ENCODE peak calls at places on chromosomes 6 and 20, in seven cellular contexts. I, S, N, D, J, Z and M are unnamed samples.

GRCh38 chr20:43913291-43914025 is 1.2 kb upstream of the TOX2 start:
- DNase-seq in I (no peak), S (no peak), N (no peak), D (no peak), J (peak), Z (no peak), M (no peak)

GRCh38 chr6:139829557-139829956 is 455.1 kb upstream of the CITED2 start:
- DNase-seq in I (no peak), S (no peak), N (no peak), D (no peak), J (no peak), Z (no peak), M (no peak)

GRCh38 chr6:41132254-41132653 is 21.9 kb downstream of the TREML1 start:
- DNase-seq in I (no peak), S (no peak), N (no peak), D (no peak), J (no peak), Z (no peak), M (no peak)

GRCh38 chr20:4625687-4626086 is 96.0 kb upstream of the PRND start:
- DNase-seq in I (no peak), S (no peak), N (no peak), D (no peak), J (no peak), Z (no peak), M (no peak)

GRCh38 chr6:84842526-84843161 is 78.2 kb upstream of the TBX18 start:
- DNase-seq in I (no peak), S (peak), N (no peak), D (no peak), J (no peak), Z (no peak), M (no peak)

GRCh38 chr6:123316733-123317323 is 319.9 kb downstream of the TRDN start:
- DNase-seq in I (no peak), S (peak), N (no peak), D (no peak), J (peak), Z (no peak), M (no peak)

GRCh38 chr6:3455490-3456394 is 1.1 kb downstream of the SLC22A23 start:
- DNase-seq in I (no peak), S (no peak), N (peak), D (peak), J (peak), Z (peak), M (peak)

GRCh38 chr20:33169176-33169794 is 1.3 kb downstream of the BPIFA2 start:
- DNase-seq in I (no peak), S (no peak), N (peak), D (no peak), J (no peak), Z (no peak), M (no peak)

GRCh38 chr6:52243282-52243893 is 912 bp downstream of the IL17F start:
- DNase-seq in I (no peak), S (no peak), N (no peak), D (no peak), J (peak), Z (no peak), M (no peak)

GRCh38 chr6:157732416-157733161 is 90.5 kb upstream of the SNX9 start:
- DNase-seq in I (no peak), S (no peak), N (no peak), D (no peak), J (no peak), Z (no peak), M (no peak)

GRCh38 chr6:39980839-39981580 is 46.7 kb upstream of the MOCS1 start:
- DNase-seq in I (peak), S (peak), N (peak), D (peak), J (peak), Z (peak), M (no peak)

GRCh38 chr6:73134588-73134987 is 90.7 kb downstream of the KHDC1L start:
- DNase-seq in I (no peak), S (peak), N (peak), D (peak), J (peak), Z (peak), M (no peak)

GRCh38 chr6:4305056-4305455 is 169.7 kb upstream of the ECI2 start:
- DNase-seq in I (no peak), S (no peak), N (no peak), D (no peak), J (no peak), Z (no peak), M (no peak)

GRCh38 chr6:9523462-9523861 is 891.4 kb downstream of the TFAP2A start:
- DNase-seq in I (peak), S (peak), N (no peak), D (no peak), J (peak), Z (no peak), M (no peak)

GRCh38 chr6:117463762-117464665 is 18.5 kb upstream of the DCBLD1 start:
- DNase-seq in I (no peak), S (peak), N (no peak), D (no peak), J (peak), Z (no peak), M (no peak)

GRCh38 chr6:36239710-36240256 is 30.1 kb upstream of the PNPLA1 start:
- DNase-seq in I (no peak), S (no peak), N (no peak), D (no peak), J (no peak), Z (no peak), M (no peak)

GRCh38 chr6:87909849-87910248 is 137.8 kb upstream of the SPACA1 start:
- DNase-seq in I (peak), S (peak), N (no peak), D (no peak), J (peak), Z (no peak), M (no peak)

GRCh38 chr6:104540743-104541142 is 319.0 kb downstream of the HACE1 start:
- DNase-seq in I (no peak), S (peak), N (no peak), D (no peak), J (no peak), Z (no peak), M (no peak)

GRCh38 chr6:102150549-102150948 is 757.0 kb downstream of the GRIK2 start:
- DNase-seq in I (no peak), S (no peak), N (no peak), D (no peak), J (no peak), Z (no peak), M (no peak)

GRCh38 chr20:8126979-8127378 is 5.1 kb upstream of the PLCB1 start:
- DNase-seq in I (no peak), S (no peak), N (no peak), D (no peak), J (no peak), Z (no peak), M (no peak)

GRCh38 chr6:128521302-128521632 is 868 bp upstream of the PTPRK start:
- DNase-seq in I (no peak), S (peak), N (no peak), D (no peak), J (no peak), Z (no peak), M (no peak)

GRCh38 chr6:113881473-113881980 is 24.4 kb downstream of the MARCKS start:
- DNase-seq in I (no peak), S (no peak), N (no peak), D (no peak), J (no peak), Z (no peak), M (no peak)

GRCh38 chr6:45422541-45423110 is 44.9 kb upstream of the SUPT3H start:
- DNase-seq in I (no peak), S (no peak), N (no peak), D (peak), J (peak), Z (peak), M (peak)

GRCh38 chr20:62860924-62861691 is 514 bp downstream of the TCFL5 start:
- DNase-seq in I (no peak), S (peak), N (no peak), D (peak), J (no peak), Z (peak), M (no peak)

GRCh38 chr20:62859721-62860120 is 1.9 kb downstream of the TCFL5 start:
- DNase-seq in I (no peak), S (no peak), N (no peak), D (no peak), J (no peak), Z (no peak), M (no peak)

GRCh38 chr20:62861732-62862336 is at the start of gene TCFL5:
- DNase-seq in I (peak), S (peak), N (peak), D (peak), J (peak), Z (peak), M (peak)

GRCh38 chr20:62858059-62858458 is 3.6 kb downstream of the TCFL5 start:
- DNase-seq in I (no peak), S (no peak), N (no peak), D (no peak), J (no peak), Z (no peak), M (no peak)

GRCh38 chr20:62860391-62860923 is 1.2 kb downstream of the TCFL5 start:
- DNase-seq in I (no peak), S (peak), N (no peak), D (no peak), J (peak), Z (no peak), M (no peak)
- TF ChIP-seq CTCF in I (peak), S (peak), N (no peak), D (no peak), J (no peak), Z (no peak), M (no peak)

DNA sequence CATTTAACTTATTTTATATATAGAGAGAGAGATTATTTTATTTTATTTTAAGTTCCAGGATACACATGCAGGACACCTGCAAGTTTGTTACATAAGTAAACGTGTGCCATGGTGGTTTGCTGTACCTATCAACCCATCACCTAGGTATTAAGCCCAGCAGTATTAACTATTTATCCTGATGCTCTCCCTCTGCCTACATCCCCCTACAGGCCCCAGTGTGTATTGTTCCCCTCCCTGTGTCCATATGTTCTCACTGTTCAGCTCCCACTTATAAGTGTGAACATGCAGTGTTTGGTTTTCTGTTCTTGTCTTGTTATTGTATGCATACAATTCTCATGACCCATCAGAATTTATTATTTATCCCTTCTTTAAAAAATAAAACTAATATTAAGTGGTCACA is 34.6 kb downstream of the FKBP1C start:
- DNase-seq in I (no peak), S (no peak), N (no peak), D (peak), J (no peak), Z (peak), M (no peak)
- TF ChIP-seq CTCF in I (peak), S (no peak), N (peak), D (peak), J (no peak), Z (peak), M (no peak)

GRCh38 chr6:89970072-89970471 is 75.8 kb downstream of the GJA10 start:
- DNase-seq in I (no peak), S (no peak), N (no peak), D (no peak), J (no peak), Z (no peak), M (no peak)
- TF ChIP-seq CTCF in I (no peak), S (no peak), N (no peak), D (no peak), J (no peak), Z (no peak), M (no peak)

DNA sequence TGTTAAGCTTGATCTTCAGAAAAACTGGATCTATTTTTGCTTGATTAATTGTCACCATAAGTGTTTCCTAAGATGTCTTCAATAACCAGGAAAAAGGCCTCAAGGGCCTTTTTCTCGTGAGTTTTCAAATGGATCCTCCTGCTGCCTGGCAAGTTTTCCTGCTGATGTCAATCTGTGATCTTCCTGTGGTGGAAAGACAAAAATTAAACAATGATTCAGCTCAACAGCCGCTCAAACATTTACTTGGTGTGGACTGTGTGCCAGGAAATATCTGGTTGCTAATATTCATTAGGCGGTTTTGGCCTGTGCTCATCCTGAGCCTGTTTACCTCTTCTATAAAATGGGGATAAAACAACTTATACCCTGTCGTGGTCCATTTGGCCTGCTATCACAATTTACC is 35.4 kb upstream of the SSTR4 start:
- DNase-seq in I (no peak), S (no peak), N (no peak), D (no peak), J (no peak), Z (no peak), M (no peak)
- TF ChIP-seq CTCF in I (no peak), S (no peak), N (no peak), D (no peak), J (no peak), Z (no peak), M (no peak)